ENCODE peak calls at places on chromosomes 6 and 20, in six cellular contexts. One of them, this sample, is unnamed.

GRCh38 chr20:25037288-25038102 is 20.4 kb downstream of the ACSS1 start:
- DNase-seq in substantia nigra: no peak
- DNase-seq in neural crest cell: no peak
- DNase-seq in fibroblast of mammary gland: no peak
- DNase-seq in HTR-8/SVneo: no peak
- DNase-seq in LoVo: no peak
- DNase-seq in this sample: no peak

GRCh38 chr20:4794846-4795245 is 73.1 kb downstream of the PRND start:
- DNase-seq in substantia nigra: no peak
- DNase-seq in neural crest cell: no peak
- DNase-seq in fibroblast of mammary gland: peak
- DNase-seq in HTR-8/SVneo: no peak
- DNase-seq in LoVo: no peak
- DNase-seq in this sample: no peak

GRCh38 chr20:36153754-36154695 is 515 bp upstream of the EPB41L1 start:
- DNase-seq in substantia nigra: peak
- DNase-seq in neural crest cell: peak
- DNase-seq in fibroblast of mammary gland: peak
- DNase-seq in HTR-8/SVneo: peak
- DNase-seq in LoVo: peak
- DNase-seq in this sample: peak

GRCh38 chr20:40880063-40880715 is 148.4 kb upstream of the TOP1 start:
- DNase-seq in substantia nigra: no peak
- DNase-seq in neural crest cell: no peak
- DNase-seq in fibroblast of mammary gland: no peak
- DNase-seq in HTR-8/SVneo: no peak
- DNase-seq in LoVo: no peak
- DNase-seq in this sample: no peak

GRCh38 chr6:35497571-35498406 is 910 bp upstream of the TEAD3 start:
- DNase-seq in substantia nigra: no peak
- DNase-seq in neural crest cell: peak
- DNase-seq in fibroblast of mammary gland: peak
- DNase-seq in HTR-8/SVneo: peak
- DNase-seq in LoVo: no peak
- DNase-seq in this sample: no peak

GRCh38 chr20:63183422-63184146 is 32.3 kb downstream of the YTHDF1 start:
- DNase-seq in substantia nigra: no peak
- DNase-seq in neural crest cell: peak
- DNase-seq in fibroblast of mammary gland: no peak
- DNase-seq in HTR-8/SVneo: peak
- DNase-seq in LoVo: peak
- DNase-seq in this sample: no peak

GRCh38 chr20:13755809-13756208 is 28.9 kb downstream of the ESF1 start:
- DNase-seq in substantia nigra: no peak
- DNase-seq in neural crest cell: no peak
- DNase-seq in fibroblast of mammary gland: peak
- DNase-seq in HTR-8/SVneo: no peak
- DNase-seq in LoVo: no peak
- DNase-seq in this sample: no peak

GRCh38 chr6:159098636-159099106 is 53.9 kb upstream of the TAGAP start:
- DNase-seq in substantia nigra: no peak
- DNase-seq in neural crest cell: no peak
- DNase-seq in fibroblast of mammary gland: no peak
- DNase-seq in HTR-8/SVneo: no peak
- DNase-seq in LoVo: no peak
- DNase-seq in this sample: no peak

GRCh38 chr6:13508711-13509705 is 21.6 kb upstream of the GFOD1 start:
- DNase-seq in substantia nigra: no peak
- DNase-seq in neural crest cell: no peak
- DNase-seq in fibroblast of mammary gland: peak
- DNase-seq in HTR-8/SVneo: no peak
- DNase-seq in LoVo: no peak
- DNase-seq in this sample: no peak

GRCh38 chr6:119368917-119369316 is 19.4 kb upstream of the MAN1A1 start:
- DNase-seq in substantia nigra: no peak
- DNase-seq in neural crest cell: no peak
- DNase-seq in fibroblast of mammary gland: no peak
- DNase-seq in HTR-8/SVneo: no peak
- DNase-seq in LoVo: no peak
- DNase-seq in this sample: no peak

This sample was measured in anterior cingulate cortex.